ENCODE peak calls at places on chromosome 2, in five cellular contexts. One of them, this sample, is unnamed.

GRCh38 chr2:182240862-182241371 is 185.9 kb downstream of the PDE1A start:
- DNase-seq in fibroblast of villous mesenchyme: peak
- DNase-seq in HCT116: peak
- DNase-seq in endothelial cell: peak
- DNase-seq in GM06990: peak
- DNase-seq in this sample: no peak

GRCh38 chr2:200177971-200178911 is 128.3 kb upstream of the SPATS2L start:
- DNase-seq in GM06990: no peak
- DNase-seq in endothelial cell: no peak
- DNase-seq in HCT116: no peak
- DNase-seq in fibroblast of villous mesenchyme: no peak
- DNase-seq in this sample: no peak

GRCh38 chr2:26540977-26541376 is 63.1 kb upstream of the OTOF start:
- DNase-seq in HCT116: no peak
- DNase-seq in GM06990: no peak
- DNase-seq in endothelial cell: no peak
- DNase-seq in fibroblast of villous mesenchyme: no peak
- DNase-seq in this sample: no peak

GRCh38 chr2:94986392-94986963 is 39.0 kb upstream of the MAL start:
- DNase-seq in endothelial cell: peak
- DNase-seq in fibroblast of villous mesenchyme: peak
- DNase-seq in HCT116: peak
- DNase-seq in GM06990: no peak
- DNase-seq in this sample: peak

GRCh38 chr2:127100261-127101047 is 6.5 kb downstream of the BIN1 start:
- DNase-seq in endothelial cell: no peak
- DNase-seq in HCT116: no peak
- DNase-seq in fibroblast of villous mesenchyme: peak
- DNase-seq in GM06990: no peak
- DNase-seq in this sample: no peak

GRCh38 chr2:155310589-155310988 is 612.1 kb downstream of the KCNJ3 start:
- DNase-seq in GM06990: no peak
- DNase-seq in HCT116: peak
- DNase-seq in fibroblast of villous mesenchyme: peak
- DNase-seq in endothelial cell: no peak
- DNase-seq in this sample: no peak

GRCh38 chr2:63723709-63724108 is 118.0 kb upstream of the UGP2 start:
- DNase-seq in HCT116: no peak
- DNase-seq in fibroblast of villous mesenchyme: no peak
- DNase-seq in GM06990: no peak
- DNase-seq in endothelial cell: no peak
- DNase-seq in this sample: no peak

GRCh38 chr2:156321243-156321904 is 11.1 kb downstream of the NR4A2 start:
- DNase-seq in GM06990: no peak
- DNase-seq in HCT116: no peak
- DNase-seq in endothelial cell: no peak
- DNase-seq in fibroblast of villous mesenchyme: no peak
- DNase-seq in this sample: no peak

GRCh38 chr2:159760321-159760720 is 37.7 kb downstream of the CD302 start:
- DNase-seq in GM06990: no peak
- DNase-seq in endothelial cell: no peak
- DNase-seq in HCT116: no peak
- DNase-seq in fibroblast of villous mesenchyme: no peak
- DNase-seq in this sample: no peak

GRCh38 chr2:216034065-216034464 is 20.7 kb upstream of the MREG start:
- DNase-seq in GM06990: peak
- DNase-seq in endothelial cell: peak
- DNase-seq in HCT116: peak
- DNase-seq in fibroblast of villous mesenchyme: peak
- DNase-seq in this sample: no peak

GRCh38 chr2:215601990-215602721 is 166.3 kb upstream of the FN1 start:
- DNase-seq in GM06990: no peak
- DNase-seq in HCT116: no peak
- DNase-seq in endothelial cell: no peak
- DNase-seq in fibroblast of villous mesenchyme: no peak
- DNase-seq in this sample: no peak

GRCh38 chr2:138087761-138088602 is 123.7 kb downstream of the HNMT start:
- DNase-seq in GM06990: no peak
- DNase-seq in HCT116: no peak
- DNase-seq in fibroblast of villous mesenchyme: no peak
- DNase-seq in endothelial cell: no peak
- DNase-seq in this sample: no peak

GRCh38 chr2:19664651-19665050 is 237.1 kb downstream of the TTC32 start:
- DNase-seq in endothelial cell: no peak
- DNase-seq in fibroblast of villous mesenchyme: no peak
- DNase-seq in GM06990: no peak
- DNase-seq in HCT116: no peak
- DNase-seq in this sample: no peak

GRCh38 chr2:151357359-151357758 is at the start of gene TNFAIP6:
- DNase-seq in fibroblast of villous mesenchyme: peak
- DNase-seq in GM06990: no peak
- DNase-seq in HCT116: no peak
- DNase-seq in endothelial cell: no peak
- DNase-seq in this sample: peak

GRCh38 chr2:127537644-127538043 is 2.2 kb downstream of the MYO7B start:
- DNase-seq in fibroblast of villous mesenchyme: no peak
- DNase-seq in HCT116: no peak
- DNase-seq in GM06990: no peak
- DNase-seq in endothelial cell: no peak
- DNase-seq in this sample: no peak

GRCh38 chr2:41222593-41222992 is 770.7 kb upstream of the SLC8A1 start:
- DNase-seq in GM06990: no peak
- DNase-seq in endothelial cell: no peak
- DNase-seq in fibroblast of villous mesenchyme: no peak
- DNase-seq in HCT116: no peak
- DNase-seq in this sample: no peak

GRCh38 chr2:106094101-106094860 is 99.8 kb downstream of the UXS1 start:
- DNase-seq in endothelial cell: no peak
- DNase-seq in HCT116: no peak
- DNase-seq in GM06990: no peak
- DNase-seq in fibroblast of villous mesenchyme: no peak
- DNase-seq in this sample: no peak

GRCh38 chr2:198036029-198036879 is 231.9 kb downstream of the PLCL1 start:
- DNase-seq in GM06990: no peak
- DNase-seq in fibroblast of villous mesenchyme: no peak
- DNase-seq in endothelial cell: no peak
- DNase-seq in HCT116: no peak
- DNase-seq in this sample: no peak

GRCh38 chr2:217178366-217178765 is 318.5 kb upstream of the TNP1 start:
- DNase-seq in GM06990: no peak
- DNase-seq in fibroblast of villous mesenchyme: no peak
- DNase-seq in endothelial cell: no peak
- DNase-seq in HCT116: no peak
- DNase-seq in this sample: no peak

GRCh38 chr2:101014264-101014857 is 12.3 kb downstream of the RPL31 start:
- DNase-seq in endothelial cell: no peak
- DNase-seq in GM06990: no peak
- DNase-seq in fibroblast of villous mesenchyme: no peak
- DNase-seq in HCT116: no peak
- DNase-seq in this sample: no peak

GRCh38 chr2:238308177-238308576 is 12.1 kb upstream of the TRAF3IP1 start:
- DNase-seq in HCT116: no peak
- DNase-seq in fibroblast of villous mesenchyme: no peak
- DNase-seq in GM06990: no peak
- DNase-seq in endothelial cell: no peak
- DNase-seq in this sample: no peak
- TF ChIP-seq CTCF in HCT116: peak
- TF ChIP-seq CTCF in fibroblast of villous mesenchyme: peak
- TF ChIP-seq CTCF in GM06990: peak
- TF ChIP-seq CTCF in endothelial cell: no peak
- TF ChIP-seq CTCF in this sample: peak

GRCh38 chr2:52416340-52416739 is 1351.3 kb upstream of the CHAC2 start:
- DNase-seq in endothelial cell: no peak
- DNase-seq in HCT116: peak
- DNase-seq in GM06990: no peak
- DNase-seq in fibroblast of villous mesenchyme: no peak
- DNase-seq in this sample: no peak
- TF ChIP-seq CTCF in endothelial cell: no peak
- TF ChIP-seq CTCF in HCT116: peak
- TF ChIP-seq CTCF in GM06990: no peak
- TF ChIP-seq CTCF in fibroblast of villous mesenchyme: no peak
- TF ChIP-seq CTCF in this sample: no peak

DNA sequence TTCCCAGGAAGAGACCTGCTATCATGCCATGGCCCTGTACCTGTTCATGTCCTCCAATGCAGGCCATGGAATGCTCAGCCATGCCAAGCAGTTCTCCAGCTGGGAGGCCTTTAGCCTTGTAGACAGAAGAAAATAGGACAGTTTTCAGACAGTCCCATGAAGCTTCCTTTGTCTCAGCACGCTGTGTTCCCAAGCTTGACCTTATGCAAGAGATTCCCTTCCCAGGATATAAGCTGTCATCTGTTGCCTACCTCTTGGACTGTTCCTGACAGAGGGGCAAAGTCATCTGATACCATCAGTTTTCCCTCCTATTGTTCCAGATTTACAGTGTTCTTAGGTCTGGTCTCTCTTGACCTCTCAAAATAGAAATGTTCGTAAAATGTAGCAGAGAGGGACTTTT is 96.6 kb upstream of the EML6 start:
- DNase-seq in GM06990: no peak
- DNase-seq in endothelial cell: no peak
- DNase-seq in fibroblast of villous mesenchyme: no peak
- DNase-seq in HCT116: no peak
- DNase-seq in this sample: no peak
- TF ChIP-seq CTCF in GM06990: no peak
- TF ChIP-seq CTCF in endothelial cell: no peak
- TF ChIP-seq CTCF in fibroblast of villous mesenchyme: no peak
- TF ChIP-seq CTCF in HCT116: no peak
- TF ChIP-seq CTCF in this sample: no peak

GRCh38 chr2:238152811-238153688 is 5.7 kb upstream of the ERFE start:
- DNase-seq in fibroblast of villous mesenchyme: peak
- DNase-seq in endothelial cell: no peak
- DNase-seq in HCT116: no peak
- DNase-seq in GM06990: no peak
- DNase-seq in this sample: no peak
- TF ChIP-seq CTCF in fibroblast of villous mesenchyme: peak
- TF ChIP-seq CTCF in endothelial cell: peak
- TF ChIP-seq CTCF in HCT116: peak
- TF ChIP-seq CTCF in GM06990: peak
- TF ChIP-seq CTCF in this sample: peak

GRCh38 chr2:98937906-98938305 is 1.9 kb upstream of the CRACDL start:
- DNase-seq in endothelial cell: no peak
- DNase-seq in GM06990: no peak
- DNase-seq in fibroblast of villous mesenchyme: no peak
- DNase-seq in HCT116: no peak
- DNase-seq in this sample: no peak

GRCh38 chr2:98936917-98937351 is 909 bp upstream of the CRACDL start:
- DNase-seq in HCT116: no peak
- DNase-seq in GM06990: no peak
- DNase-seq in endothelial cell: peak
- DNase-seq in fibroblast of villous mesenchyme: no peak
- DNase-seq in this sample: no peak

GRCh38 chr2:98935111-98935770 is 784 bp downstream of the CRACDL start:
- DNase-seq in GM06990: no peak
- DNase-seq in HCT116: no peak
- DNase-seq in endothelial cell: no peak
- DNase-seq in fibroblast of villous mesenchyme: no peak
- DNase-seq in this sample: no peak

GRCh38 chr2:98935777-98936132 is 270 bp downstream of the CRACDL start:
- DNase-seq in endothelial cell: no peak
- DNase-seq in fibroblast of villous mesenchyme: no peak
- DNase-seq in GM06990: no peak
- DNase-seq in HCT116: no peak
- DNase-seq in this sample: no peak

GRCh38 chr2:98936133-98936916 is at the start of gene CRACDL:
- DNase-seq in GM06990: peak
- DNase-seq in HCT116: no peak
- DNase-seq in fibroblast of villous mesenchyme: no peak
- DNase-seq in endothelial cell: peak
- DNase-seq in this sample: no peak
- TF ChIP-seq CTCF in GM06990: no peak
- TF ChIP-seq CTCF in HCT116: no peak
- TF ChIP-seq CTCF in fibroblast of villous mesenchyme: no peak
- TF ChIP-seq CTCF in endothelial cell: no peak
- TF ChIP-seq CTCF in this sample: no peak

GRCh38 chr2:158181171-158181570 is 79.5 kb downstream of the UPP2 start:
- DNase-seq in HCT116: no peak
- DNase-seq in endothelial cell: no peak
- DNase-seq in GM06990: no peak
- DNase-seq in fibroblast of villous mesenchyme: no peak
- DNase-seq in this sample: no peak

GRCh38 chr2:158179660-158180059 is 78.0 kb downstream of the UPP2 start:
- DNase-seq in endothelial cell: no peak
- DNase-seq in GM06990: no peak
- DNase-seq in HCT116: peak
- DNase-seq in fibroblast of villous mesenchyme: peak
- DNase-seq in this sample: no peak

GRCh38 chr2:158184001-158184400 is 82.3 kb downstream of the UPP2 start:
- DNase-seq in GM06990: no peak
- DNase-seq in endothelial cell: no peak
- DNase-seq in HCT116: no peak
- DNase-seq in fibroblast of villous mesenchyme: no peak
- DNase-seq in this sample: no peak

GRCh38 chr2:158184556-158185343 is 83.1 kb downstream of the UPP2 start:
- DNase-seq in fibroblast of villous mesenchyme: no peak
- DNase-seq in GM06990: no peak
- DNase-seq in endothelial cell: no peak
- DNase-seq in HCT116: no peak
- DNase-seq in this sample: no peak

GRCh38 chr2:158182681-158183350 is 81.1 kb downstream of the UPP2 start:
- DNase-seq in fibroblast of villous mesenchyme: no peak
- DNase-seq in GM06990: no peak
- DNase-seq in endothelial cell: no peak
- DNase-seq in HCT116: no peak
- DNase-seq in this sample: no peak
- TF ChIP-seq CTCF in fibroblast of villous mesenchyme: no peak
- TF ChIP-seq CTCF in GM06990: no peak
- TF ChIP-seq CTCF in endothelial cell: no peak
- TF ChIP-seq CTCF in HCT116: no peak
- TF ChIP-seq CTCF in this sample: no peak

DNA sequence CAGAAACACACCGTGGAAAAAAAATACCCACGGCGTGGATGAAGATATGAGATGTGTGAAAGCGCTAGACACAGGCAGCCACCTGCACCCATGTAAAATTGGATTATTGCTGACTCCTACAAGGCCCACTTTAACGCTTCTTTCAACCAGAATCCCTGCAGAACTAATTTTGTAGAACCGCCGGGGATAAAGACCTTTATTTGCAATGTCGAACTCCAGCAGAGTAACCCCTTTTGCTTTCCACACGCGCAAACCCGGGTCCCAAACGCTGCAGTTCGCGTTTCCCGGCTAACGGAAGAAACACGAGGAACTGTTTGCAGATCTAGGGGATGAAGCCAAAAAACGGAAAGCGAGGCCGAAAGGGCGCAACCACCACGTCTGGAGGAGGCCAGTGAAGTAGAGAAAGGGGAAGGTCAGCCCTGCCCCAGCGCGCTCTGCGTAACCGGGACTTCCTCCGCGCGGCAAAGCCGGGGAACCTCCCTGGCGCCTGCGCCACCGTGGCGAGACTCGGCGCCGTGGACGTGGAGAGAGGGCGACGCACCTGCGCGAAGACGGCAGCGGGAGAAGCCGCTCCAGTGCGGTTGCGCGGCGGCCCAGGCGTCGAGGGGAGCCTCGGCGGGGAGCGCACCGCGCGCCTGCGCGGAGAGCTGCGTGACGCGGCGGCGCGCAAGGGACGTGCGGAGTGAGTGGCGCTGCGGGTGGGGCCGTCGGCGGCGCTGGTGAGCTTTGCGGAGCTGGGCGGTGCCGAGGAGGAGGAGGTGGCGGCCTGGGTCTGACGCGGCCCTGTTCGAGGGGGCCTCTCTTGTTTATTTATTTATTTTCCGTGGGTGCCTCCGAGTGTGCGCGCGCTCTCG is at the start of gene PPP1CB:
- DNase-seq in GM06990: peak
- DNase-seq in endothelial cell: peak
- DNase-seq in fibroblast of villous mesenchyme: peak
- DNase-seq in HCT116: peak
- DNase-seq in this sample: peak
- TF ChIP-seq CTCF in GM06990: no peak
- TF ChIP-seq CTCF in endothelial cell: peak
- TF ChIP-seq CTCF in fibroblast of villous mesenchyme: peak
- TF ChIP-seq CTCF in HCT116: no peak
- TF ChIP-seq CTCF in this sample: peak